ENCODE peak calls at places on chromosomes 16 and 17, in nine cellular contexts. C, O, D, Q, H, N, E, X and S are unnamed samples.

GRCh38 chr16:1159973-1160772 is 7.3 kb downstream of the CACNA1H start:
- DNase-seq in Q (no peak), N (no peak), D (no peak), C (no peak), X (no peak), H (no peak), E (peak; percentile 82), O (no peak), S (peak; percentile 26)

GRCh38 chr16:75247249-75247648 is 4.2 kb downstream of the BCAR1 start:
- DNase-seq in H (no peak), E (no peak), N (no peak), O (no peak), D (no peak), C (no peak), Q (no peak), X (no peak), S (no peak)

GRCh38 chr17:869067-869466 is 86.9 kb downstream of the MRM3 start:
- DNase-seq in O (no peak), D (peak; percentile 92), H (no peak), N (no peak), E (peak; percentile 84), C (no peak), Q (peak; percentile 49), X (peak; percentile 33), S (peak; percentile 55)

GRCh38 chr17:5283531-5284315 is 1.6 kb downstream of the RABEP1 start:
- DNase-seq in Q (no peak), H (peak; percentile 79), N (peak; percentile 12), O (peak; percentile 12), X (no peak), D (peak; percentile 27), C (no peak), E (no peak), S (no peak)

GRCh38 chr17:15185625-15185991 is 79.5 kb downstream of the PMP22 start:
- DNase-seq in H (no peak), C (no peak), X (no peak), N (no peak), Q (no peak), E (no peak), D (peak; percentile 84), O (no peak), S (peak; percentile 14)

GRCh38 chr16:85819245-85819644 is 19.8 kb downstream of the COX4I1 start:
- DNase-seq in N (peak; percentile 88), C (peak; percentile 90), Q (peak; percentile 71), E (peak; percentile 42), O (peak; percentile 87), D (peak; percentile 77), H (peak; percentile 91), X (peak; percentile 91), S (peak; percentile 91)

GRCh38 chr16:71259086-71259485 is 28.6 kb upstream of the HYDIN start:
- DNase-seq in Q (no peak), E (no peak), D (no peak), N (no peak), X (no peak), C (no peak), O (no peak), H (no peak), S (no peak)

GRCh38 chr17:50551433-50551815 is 4.5 kb downstream of the SPATA20 start:
- DNase-seq in D (no peak), Q (no peak), O (no peak), X (peak; percentile 52), H (no peak), C (no peak), E (no peak), N (no peak), S (no peak)

GRCh38 chr16:12664334-12664733 is 139.4 kb downstream of the CPPED1 start:
- DNase-seq in X (no peak), E (no peak), D (no peak), O (no peak), H (no peak), C (no peak), N (no peak), Q (no peak), S (no peak)

GRCh38 chr17:17416007-17416399 is 60.8 kb upstream of the MED9 start:
- DNase-seq in Q (no peak), H (peak; percentile 46), O (peak; percentile 62), X (no peak), C (no peak), E (no peak), D (peak; percentile 85), N (peak; percentile 89), S (no peak)

GRCh38 chr17:17846003-17846402 is 9.2 kb upstream of the SREBF1 start:
- DNase-seq in C (no peak), O (no peak), X (no peak), Q (no peak), E (no peak), H (no peak), N (no peak), D (no peak), S (no peak)

GRCh38 chr17:4009164-4009785 is 45.0 kb upstream of the ATP2A3 start:
- DNase-seq in N (no peak), X (no peak), H (no peak), O (no peak), Q (no peak), C (no peak), E (no peak), D (no peak), S (no peak)

GRCh38 chr16:47477680-47478079 is 16.5 kb downstream of the PHKB start:
- DNase-seq in C (no peak), N (no peak), E (no peak), X (no peak), D (peak; percentile 71), O (peak; percentile 7), H (no peak), Q (no peak), S (no peak)

GRCh38 chr17:55540414-55541091 is 29.3 kb upstream of the SMIM36 start:
- DNase-seq in E (no peak), H (no peak), X (no peak), D (peak; percentile 86), O (no peak), C (no peak), N (no peak), Q (no peak), S (no peak)

GRCh38 chr17:38706625-38707298 is 1.7 kb downstream of the MLLT6 start:
- DNase-seq in C (peak; percentile 44), Q (no peak), N (peak; percentile 40), D (peak; percentile 51), X (no peak), E (no peak), O (peak; percentile 45), H (peak; percentile 12), S (no peak)

GRCh38 chr16:23252310-23252709 is 49.8 kb upstream of the SCNN1B start:
- DNase-seq in E (no peak), X (no peak), D (no peak), Q (no peak), N (no peak), O (no peak), C (no peak), H (no peak), S (no peak)

GRCh38 chr17:34287858-34288257 is 2.3 kb downstream of the CCL11 start:
- DNase-seq in E (no peak), O (no peak), Q (no peak), D (peak; percentile 28), H (no peak), X (no peak), N (no peak), C (no peak), S (no peak)

GRCh38 chr17:17511971-17512858 is 16.0 kb upstream of the RASD1 start:
- DNase-seq in N (no peak), O (no peak), H (peak; percentile 12), C (no peak), X (peak; percentile 52), D (peak; percentile 95), Q (no peak), E (no peak), S (no peak)

GRCh38 chr17:79977711-79978544 is 57.7 kb downstream of the TBC1D16 start:
- DNase-seq in N (no peak), X (no peak), E (peak; percentile 47), C (no peak), D (no peak), H (no peak), Q (no peak), O (no peak), S (no peak)

GRCh38 chr17:79977161-79977631 is 58.5 kb downstream of the TBC1D16 start:
- DNase-seq in C (no peak), E (peak; percentile 16), H (no peak), O (no peak), X (no peak), N (no peak), D (no peak), Q (no peak), S (no peak)

GRCh38 chr17:79974786-79975497 is 60.7 kb downstream of the TBC1D16 start:
- DNase-seq in E (peak; percentile 16), C (no peak), X (peak; percentile 71), N (no peak), D (no peak), H (no peak), Q (no peak), O (peak; percentile 58), S (no peak)

GRCh38 chr17:79976451-79976850 is 59.2 kb downstream of the TBC1D16 start:
- DNase-seq in H (no peak), E (peak; percentile 4), Q (no peak), C (no peak), N (no peak), D (no peak), O (no peak), X (no peak), S (no peak)

GRCh38 chr17:79975498-79976134 is 60.1 kb downstream of the TBC1D16 start:
- DNase-seq in Q (no peak), N (no peak), C (no peak), D (no peak), H (no peak), E (peak; percentile 11), O (no peak), X (no peak), S (no peak)
- H3K27ac ChIP-seq in Q (no peak overlapping the region), N (no peak overlapping the region), C (no peak overlapping the region), D (no peak overlapping the region), H (no peak overlapping the region), E (no peak overlapping the region), O (no peak overlapping the region), X (peak overlapping the region; percentile 75), S (no peak overlapping the region)

DNA sequence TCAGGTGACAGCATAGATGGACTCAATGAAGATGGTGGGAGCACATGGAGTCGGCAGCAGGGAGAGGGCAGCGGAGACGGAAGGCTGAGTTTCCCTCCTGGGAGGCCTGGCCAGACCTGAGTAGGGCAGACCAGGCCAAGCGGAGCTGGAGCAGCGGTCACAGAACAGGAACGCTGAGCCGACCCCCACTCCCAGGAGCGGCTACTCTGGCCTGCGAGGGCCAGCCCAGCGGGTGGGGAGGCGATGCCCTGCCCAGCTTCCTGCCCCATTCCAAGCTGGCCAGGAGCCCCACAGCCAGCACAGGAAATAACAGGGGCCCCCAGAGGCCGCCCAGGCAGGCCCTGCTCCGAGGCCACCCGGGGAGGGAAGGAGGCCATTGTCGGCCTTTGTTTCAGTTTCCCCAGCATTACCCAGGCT is 79.8 kb downstream of the ZNF423 start:
- DNase-seq in O (no peak), H (no peak), C (no peak), D (no peak), E (no peak), Q (no peak), N (no peak), X (no peak), S (no peak)
- H3K27ac ChIP-seq in O (no peak overlapping the region), H (no peak overlapping the region), C (no peak overlapping the region), D (no peak overlapping the region), E (no peak overlapping the region), Q (no peak overlapping the region), N (no peak overlapping the region), X (no peak overlapping the region), S (no peak overlapping the region)

GRCh38 chr17:39739020-39739884 is 1.5 kb downstream of the GRB7 start:
- DNase-seq in X (peak; percentile 89), E (peak; percentile 36), C (no peak), N (peak; percentile 45), H (peak; percentile 86), D (peak; percentile 74), O (peak; percentile 97), Q (no peak), S (peak; percentile 91)
- H3K27ac ChIP-seq in X (peak overlapping the region; percentile 92), E (peak overlapping the region; percentile 74), C (no peak overlapping the region), N (no peak overlapping the region), H (no peak overlapping the region), D (no peak overlapping the region), O (peak overlapping the region; percentile 93), Q (no peak overlapping the region), S (peak overlapping the region; percentile 92)

GRCh38 chr17:21005803-21006202 is 37.0 kb downstream of the USP22 start:
- DNase-seq in E (no peak), H (no peak), C (no peak), Q (no peak), D (peak; percentile 16), O (no peak), X (no peak), N (no peak), S (no peak)
- H3K27ac ChIP-seq in E (no peak overlapping the region), H (no peak overlapping the region), C (no peak overlapping the region), Q (no peak overlapping the region), D (peak overlapping the region; percentile 3), O (no peak overlapping the region), X (no peak overlapping the region), N (no peak overlapping the region), S (no peak overlapping the region)